ENCODE peak calls at places on chromosome 6, in ten cellular contexts. X, E, O, Z, J, P, D, H, Q and Y are unnamed samples.

GRCh38 chr6:144365176-144365710 is 80.1 kb downstream of the UTRN start:
- DNase-seq in X (no peak), E (no peak), O (no peak), Z (no peak), J (no peak), P (no peak), D (peak), H (no peak), Q (no peak), Y (no peak)

GRCh38 chr6:23027281-23027680 is 457.9 kb downstream of the HDGFL1 start:
- DNase-seq in X (no peak), E (no peak), O (no peak), Z (peak), J (no peak), P (no peak), D (no peak), H (no peak), Q (no peak), Y (no peak)

GRCh38 chr6:31525932-31526591 is 2.7 kb upstream of the MCCD1 start:
- DNase-seq in X (peak), E (no peak), O (no peak), Z (no peak), J (peak), P (no peak), D (peak), H (no peak), Q (no peak), Y (peak)

GRCh38 chr6:110511401-110511800 is 35.0 kb upstream of the SLC22A16 start:
- DNase-seq in X (no peak), E (no peak), O (no peak), Z (no peak), J (no peak), P (no peak), D (no peak), H (no peak), Q (no peak), Y (no peak)

GRCh38 chr6:38570750-38571149 is 69.0 kb downstream of the BTBD9 start:
- DNase-seq in X (peak), E (peak), O (no peak), Z (no peak), J (no peak), P (no peak), D (peak), H (no peak), Q (no peak), Y (no peak)

GRCh38 chr6:166671434-166672061 is 44.5 kb upstream of the RPS6KA2 start:
- DNase-seq in X (no peak), E (no peak), O (no peak), Z (no peak), J (no peak), P (no peak), D (peak), H (no peak), Q (no peak), Y (no peak)

GRCh38 chr6:12483712-12484111 is 193.6 kb downstream of the EDN1 start:
- DNase-seq in X (no peak), E (peak), O (no peak), Z (no peak), J (peak), P (peak), D (peak), H (no peak), Q (no peak), Y (peak)

GRCh38 chr6:121305957-121306607 is 28.2 kb downstream of the TBC1D32 start:
- DNase-seq in X (peak), E (peak), O (no peak), Z (no peak), J (no peak), P (no peak), D (peak), H (peak), Q (no peak), Y (no peak)

GRCh38 chr6:159252955-159253508 is 83.8 kb downstream of the FNDC1 start:
- DNase-seq in X (peak), E (peak), O (no peak), Z (peak), J (peak), P (peak), D (peak), H (peak), Q (no peak), Y (no peak)

GRCh38 chr6:113457751-113458150 is 399.4 kb upstream of the MARCKS start:
- DNase-seq in X (no peak), E (no peak), O (no peak), Z (no peak), J (no peak), P (no peak), D (no peak), H (no peak), Q (no peak), Y (no peak)